ENCODE peak calls at places on chromosomes 12 and 14, in four cellular contexts. X is K562, P is HepG2, K is HCT116. B is an unnamed sample.

GRCh38 chr12:13948631-13949030 is 32.8 kb downstream of the GRIN2B start:
- DNase-seq in X (no peak), P (no peak), K (no peak), B (no peak)

GRCh38 chr12:27542628-27543027 is 18.6 kb downstream of the PPFIBP1 start:
- DNase-seq in X (no peak), P (no peak), K (no peak), B (no peak)

GRCh38 chr14:28673056-28673455 is 93.5 kb upstream of the FOXG1 start:
- DNase-seq in X (no peak), P (no peak), K (no peak), B (no peak)

GRCh38 chr12:116559080-116559329 is 176 bp upstream of the MAP1LC3B2 start:
- DNase-seq in X (no peak), P (no peak), K (no peak), B (no peak)

GRCh38 chr12:18750087-18750486 is 12.2 kb downstream of the CAPZA3 start:
- DNase-seq in X (no peak), P (no peak), K (no peak), B (no peak)

GRCh38 chr12:12028668-12029402 is 41.9 kb upstream of the BCL2L14 start:
- DNase-seq in X (no peak), P (no peak), K (no peak), B (no peak)

GRCh38 chr12:110853856-110854255 is 7.1 kb downstream of the CCDC63 start:
- DNase-seq in X (no peak), P (no peak), K (no peak), B (no peak)

GRCh38 chr14:68248481-68249255 is 429.1 kb downstream of the RAD51B start:
- DNase-seq in X (no peak), P (peak; percentile 54), K (peak; percentile 28), B (no peak)

GRCh38 chr12:39617887-39618286 is 1.7 kb downstream of the ABCD2 start:
- DNase-seq in X (no peak), P (no peak), K (no peak), B (no peak)

GRCh38 chr14:72462041-72462440 is 431.9 kb downstream of the DPF3 start:
- DNase-seq in X (no peak), P (no peak), K (no peak), B (no peak)

GRCh38 chr14:71497645-71498086 is 434.6 kb upstream of the RGS6 start:
- DNase-seq in X (no peak), P (no peak), K (no peak), B (no peak)

GRCh38 chr12:92139634-92140555 is 5.8 kb downstream of the BTG1 start:
- DNase-seq in X (no peak), P (no peak), K (no peak), B (no peak)

GRCh38 chr12:26369588-26369987 is 174.2 kb downstream of the SSPN start:
- DNase-seq in X (peak; percentile 11), P (no peak), K (no peak), B (no peak)

GRCh38 chr12:13196302-13196921 is at the start of gene EMP1:
- DNase-seq in X (no peak), P (peak; percentile 29), K (peak; percentile 98), B (peak; percentile 91)

GRCh38 chr12:85725991-85726390 is 110.2 kb downstream of the RASSF9 start:
- DNase-seq in X (no peak), P (no peak), K (no peak), B (no peak)

GRCh38 chr14:63901434-63902085 is 48.8 kb downstream of the SYNE2 start:
- DNase-seq in X (no peak), P (no peak), K (no peak), B (no peak)

GRCh38 chr12:125171267-125171666 is 106.0 kb downstream of the AACS start:
- DNase-seq in X (no peak), P (no peak), K (no peak), B (no peak)

GRCh38 chr12:44369967-44370366 is 506.1 kb downstream of the NELL2 start:
- DNase-seq in X (no peak), P (no peak), K (no peak), B (peak; percentile 43)

GRCh38 chr12:22728989-22729388 is 104.0 kb downstream of the ETNK1 start:
- DNase-seq in X (no peak), P (no peak), K (no peak), B (no peak)

GRCh38 chr14:69852897-69853296 is 26.3 kb upstream of the SMOC1 start:
- DNase-seq in X (no peak), P (no peak), K (no peak), B (no peak)

GRCh38 chr12:63995512-63995911 is 151.0 kb downstream of the SRGAP1 start:
- DNase-seq in X (no peak), P (no peak), K (no peak), B (no peak)

GRCh38 chr14:96588410-96589249 is 86.4 kb downstream of the PAPOLA start:
- DNase-seq in X (no peak), P (no peak), K (no peak), B (no peak)

GRCh38 chr12:93107514-93107942 is 178.4 kb upstream of the EEA1 start:
- DNase-seq in X (no peak), P (no peak), K (no peak), B (no peak)

GRCh38 chr14:50544911-50545310 is 12.5 kb upstream of the MAP4K5 start:
- DNase-seq in X (no peak), P (no peak), K (no peak), B (no peak)

DNA sequence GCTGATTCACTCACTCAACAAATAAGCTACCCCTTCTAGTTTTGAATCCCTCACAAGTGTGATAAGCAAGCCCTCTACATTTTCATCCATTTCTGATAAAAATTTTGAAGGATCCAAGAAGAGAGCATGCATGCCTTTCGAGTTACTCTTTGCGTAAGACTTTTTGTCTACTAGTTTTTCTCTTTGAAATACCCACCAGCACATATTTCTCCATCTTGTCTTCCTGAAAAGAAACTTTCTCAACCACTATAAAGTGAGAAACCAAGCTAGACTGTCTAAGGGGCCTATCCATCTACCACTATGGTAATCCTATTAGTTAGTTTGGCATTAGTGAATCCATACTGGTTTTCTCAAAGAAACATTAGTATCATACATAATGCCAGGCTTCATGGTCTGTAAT is 56.9 kb downstream of the PARP11 start:
- DNase-seq in X (no peak), P (no peak), K (no peak), B (no peak)
- TF ChIP-seq CTCF in X (no peak), P (no peak), K (no peak), B (no peak)

GRCh38 chr12:52944683-52945388 is 4.1 kb upstream of the KRT18 start:
- DNase-seq in X (no peak), P (no peak), K (no peak), B (no peak)

GRCh38 chr12:52946334-52946733 is 2.6 kb upstream of the KRT18 start:
- DNase-seq in X (no peak), P (no peak), K (no peak), B (no peak)

GRCh38 chr12:52942056-52942913 is 6.6 kb upstream of the KRT18 start:
- DNase-seq in X (peak; percentile 31), P (no peak), K (no peak), B (no peak)

GRCh38 chr12:52945389-52946232 is 3.3 kb upstream of the KRT18 start:
- DNase-seq in X (peak; percentile 16), P (peak; percentile 92), K (no peak), B (no peak)

DNA sequence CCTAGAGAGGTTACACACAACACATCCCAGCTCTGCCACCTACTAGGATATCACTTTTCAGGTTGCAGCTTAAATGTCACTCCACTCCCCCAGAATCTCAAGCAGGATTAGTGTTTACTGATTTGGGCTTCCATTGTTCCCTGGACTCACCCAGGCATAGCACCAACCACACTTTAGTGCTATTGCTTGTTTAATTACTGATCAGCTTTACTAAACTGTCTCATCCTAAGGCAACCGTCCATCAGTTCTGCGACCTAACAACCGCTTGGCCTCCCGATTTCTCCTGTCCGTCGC is 6.1 kb upstream of the KRT18 start:
- DNase-seq in X (no peak), P (no peak), K (no peak), B (no peak)
- TF ChIP-seq TCF7L2 in X (no peak), P (no peak), K (no peak), B (no peak)

GRCh38 chr12:105324704-105325103 is 5.8 kb upstream of the C12orf75 start:
- DNase-seq in X (no peak), P (no peak), K (no peak), B (no peak)
- H3K4me3 ChIP-seq in X (no peak overlapping the region), P (no peak overlapping the region), K (no peak overlapping the region), B (no peak overlapping the region)

DNA sequence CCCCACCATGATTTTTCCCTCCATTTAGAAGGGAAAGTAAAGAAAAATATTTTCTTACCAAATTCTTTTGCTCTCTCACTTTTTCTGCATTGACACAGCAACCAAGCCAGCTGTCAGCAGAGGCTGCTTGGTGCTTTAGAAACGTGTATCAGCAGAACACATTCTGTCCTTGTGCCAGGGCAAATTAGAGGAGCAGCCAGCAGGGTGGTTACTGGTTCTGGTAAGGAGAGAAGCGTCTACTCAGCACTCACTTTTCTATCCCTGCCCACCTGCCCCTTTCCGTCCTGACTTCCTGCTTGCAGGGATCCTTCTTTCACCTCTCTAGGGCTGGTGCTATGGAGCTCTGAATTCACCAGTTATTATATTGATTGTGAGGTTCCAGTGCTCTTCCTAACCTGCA is 327.5 kb upstream of the PDE3A start:
- DNase-seq in X (no peak), P (no peak), K (no peak), B (no peak)
- TF ChIP-seq CTCF in X (no peak), P (no peak), K (no peak), B (no peak)

DNA sequence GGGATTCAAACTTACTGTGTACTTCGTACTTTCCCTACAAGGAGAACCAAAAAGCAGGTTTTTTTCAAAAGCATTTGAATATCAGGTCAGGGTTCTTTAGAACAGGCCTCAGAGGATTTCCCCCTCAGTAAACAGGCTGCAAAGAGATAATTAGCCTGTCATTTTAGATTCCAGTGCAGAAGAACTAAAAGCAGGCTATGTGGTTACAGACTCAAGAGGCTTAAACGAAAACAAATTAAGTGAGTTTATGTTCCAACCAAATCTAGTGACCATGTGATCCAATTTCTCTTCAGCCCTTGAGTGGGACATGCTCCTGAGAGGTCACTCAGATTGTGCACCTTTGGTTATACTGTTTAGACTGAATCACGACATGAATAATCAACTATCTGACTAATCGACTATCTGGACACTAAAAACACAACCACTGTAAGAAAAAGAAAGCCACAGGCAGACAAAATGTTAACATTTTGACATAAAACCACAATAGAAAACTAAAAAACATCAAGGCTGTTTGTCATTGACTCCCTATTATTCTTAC is 4.5 kb downstream of the TMED8 start:
- DNase-seq in X (no peak), P (peak; percentile 36), K (no peak), B (no peak)
- TF ChIP-seq TCF7L2 in X (no peak), P (no peak), K (no peak), B (no peak)

DNA sequence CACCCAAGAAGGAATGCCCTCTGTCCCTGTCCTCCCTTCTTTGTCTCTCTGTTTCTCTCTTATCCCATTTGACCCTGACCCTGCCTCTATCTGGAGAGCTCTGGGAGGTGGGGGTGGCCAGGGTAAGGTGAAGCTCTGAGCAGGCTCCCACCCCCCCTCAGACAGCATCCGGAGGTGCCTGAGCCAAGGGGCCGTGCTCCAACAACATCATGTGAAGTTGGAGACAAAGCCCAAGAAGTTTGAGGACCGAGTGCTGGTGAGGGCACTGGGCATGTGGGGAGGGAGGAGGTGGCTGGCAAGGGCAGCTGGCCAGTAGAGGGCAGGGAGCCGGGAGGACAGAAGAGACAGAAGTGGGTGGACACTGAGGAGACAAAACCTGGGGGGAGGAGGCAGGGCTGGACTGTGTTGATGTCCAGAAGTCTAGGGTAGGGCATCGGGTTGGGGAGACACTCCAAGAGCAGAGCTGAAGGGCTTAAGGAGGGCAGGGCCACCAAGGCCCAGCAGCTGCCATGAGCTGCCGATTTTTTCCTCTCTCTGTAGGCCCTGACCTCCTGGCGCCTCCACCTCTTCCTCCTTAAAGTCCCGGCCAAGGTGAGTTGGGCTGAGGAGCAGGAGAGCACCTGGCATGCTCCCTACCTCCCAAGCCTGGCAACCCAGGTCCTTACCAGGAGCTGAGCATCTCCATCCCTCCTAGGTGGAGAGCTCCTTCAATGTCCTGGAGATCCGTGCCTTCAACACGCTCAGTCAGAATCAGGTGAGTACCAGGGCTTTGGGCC is 1.9 kb downstream of the CARMIL3 start:
- DNase-seq in X (no peak), P (no peak), K (no peak), B (no peak)
- H3K4me3 ChIP-seq in X (no peak overlapping the region), P (no peak overlapping the region), K (no peak overlapping the region), B (no peak overlapping the region)

B was measured in Panc1.